ENCODE peak calls at places on chromosomes 4 and X, in four cellular contexts. H, M, U and B are unnamed samples.

GRCh38 chrX:30577362-30577961 is at the start of gene TASL:
- DNase-seq in H (no peak), M (peak; percentile 94), U (no peak), B (peak; percentile 85)

GRCh38 chr4:146957252-146957651 is 11.6 kb upstream of the TTC29 start:
- DNase-seq in H (no peak), M (no peak), U (no peak), B (no peak)

GRCh38 chr4:40454816-40455215 is 119.7 kb downstream of the CHRNA9 start:
- DNase-seq in H (no peak), M (no peak), U (no peak), B (no peak)

GRCh38 chr4:53649357-53649756 is 58.1 kb upstream of the LNX1 start:
- DNase-seq in H (no peak), M (no peak), U (no peak), B (no peak)

GRCh38 chr4:87805971-87806370 is 6.6 kb downstream of the IBSP start:
- DNase-seq in H (no peak), M (no peak), U (no peak), B (no peak)

GRCh38 chr4:26858035-26858918 is 2.4 kb upstream of the STIM2 start:
- DNase-seq in H (no peak), M (no peak), U (no peak), B (no peak)

GRCh38 chrX:38768079-38768478 is 33.2 kb upstream of the MID1IP1 start:
- DNase-seq in H (no peak), M (no peak), U (no peak), B (no peak)

GRCh38 chrX:107449490-107450175 is at the start of gene FRMPD3:
- DNase-seq in H (no peak), M (no peak), U (no peak), B (no peak)

GRCh38 chr4:140305053-140305452 is 68.4 kb upstream of the SCOC start:
- DNase-seq in H (no peak), M (no peak), U (no peak), B (no peak)

GRCh38 chr4:8344387-8344786 is 74.8 kb downstream of the HTRA3 start:
- DNase-seq in H (no peak), M (no peak), U (no peak), B (no peak)

GRCh38 chrX:3526084-3526483 is 179.6 kb upstream of the MXRA5 start:
- DNase-seq in H (no peak), M (no peak), U (no peak), B (no peak)

GRCh38 chrX:25523574-25523973 is 507.8 kb upstream of the ARX start:
- DNase-seq in H (no peak), M (no peak), U (no peak), B (peak; percentile 21)

GRCh38 chr4:88893961-88894360 is 163.0 kb downstream of the FAM13A start:
- DNase-seq in H (no peak), M (no peak), U (no peak), B (no peak)

GRCh38 chr4:125389713-125390112 is 75.0 kb downstream of the FAT4 start:
- DNase-seq in H (no peak), M (no peak), U (no peak), B (no peak)

GRCh38 chrX:44669626-44670025 is 127.0 kb upstream of the FUNDC1 start:
- DNase-seq in H (no peak), M (no peak), U (no peak), B (no peak)

GRCh38 chr4:20311863-20312262 is 60.2 kb downstream of the SLIT2 start:
- DNase-seq in H (no peak), M (no peak), U (no peak), B (no peak)

GRCh38 chr4:81032805-81033684 is 2.5 kb downstream of the BMP3 start:
- DNase-seq in H (no peak), M (no peak), U (no peak), B (no peak)

GRCh38 chr4:30396772-30397475 is 323.2 kb upstream of the PCDH7 start:
- DNase-seq in H (no peak), M (no peak), U (no peak), B (no peak)

GRCh38 chrX:357693-358471 is 28.8 kb downstream of the PPP2R3B start:
- DNase-seq in H (no peak), M (no peak), U (no peak), B (no peak)

GRCh38 chr4:5203925-5204324 is 152.6 kb downstream of the STK32B start:
- DNase-seq in H (no peak), M (no peak), U (no peak), B (no peak)

GRCh38 chr4:5204781-5205180 is 153.5 kb downstream of the STK32B start:
- DNase-seq in H (no peak), M (no peak), U (no peak), B (no peak)

GRCh38 chr4:5205981-5206380 is 154.7 kb downstream of the STK32B start:
- DNase-seq in H (no peak), M (no peak), U (no peak), B (no peak)

GRCh38 chr4:5203309-5203708 is 152.0 kb downstream of the STK32B start:
- DNase-seq in H (no peak), M (no peak), U (no peak), B (no peak)

DNA sequence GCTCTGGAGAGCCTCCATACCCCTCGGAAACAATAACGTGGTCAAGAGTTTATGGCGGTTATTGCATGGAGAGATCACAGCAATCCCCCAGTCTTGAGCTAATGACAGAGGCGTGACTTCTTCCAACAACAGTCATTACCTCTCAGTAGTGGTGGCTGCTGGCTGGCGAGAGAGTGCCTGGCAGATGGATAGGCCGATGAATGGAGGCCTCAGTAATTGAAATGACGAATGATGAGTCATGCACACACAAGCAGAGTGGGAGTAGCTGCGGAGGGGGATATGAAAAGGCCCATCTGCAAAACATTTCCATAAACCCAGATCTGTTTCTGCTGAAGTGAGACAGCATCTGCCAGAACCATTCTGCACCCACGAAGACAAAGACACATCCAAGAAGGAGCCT is 155.1 kb downstream of the STK32B start:
- DNase-seq in H (no peak), M (no peak), U (no peak), B (no peak)
- TF ChIP-seq POLR2AphosphoS5 in H (no peak), M (no peak), U (no peak), B (no peak)

GRCh38 chrX:78024349-78025108 is 55.1 kb upstream of the PGAM4 start:
- DNase-seq in H (peak; percentile 18), M (no peak), U (peak; percentile 38), B (peak; percentile 39)
- TF ChIP-seq SPI1 in H (no peak), M (no peak), U (no peak), B (no peak)

DNA sequence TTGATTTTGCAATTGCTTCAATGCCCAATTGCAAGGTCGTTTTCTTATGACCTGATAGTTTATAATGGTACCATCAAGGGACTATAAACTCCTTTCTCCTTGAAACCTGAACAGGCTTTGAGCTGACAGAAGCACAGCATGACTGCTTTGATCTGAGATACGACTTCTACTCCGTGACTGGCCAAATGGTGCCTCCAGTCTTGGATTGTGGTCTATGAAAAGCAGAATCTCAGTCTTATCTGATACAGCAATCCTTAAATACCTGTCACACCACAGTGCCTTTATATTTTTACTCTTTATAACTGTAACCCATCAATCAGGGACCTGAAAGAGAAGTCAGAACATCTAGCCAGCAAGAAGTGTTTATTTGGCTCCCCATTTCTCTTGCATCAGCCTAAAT is 93.1 kb downstream of the DOCK11 start:
- DNase-seq in H (no peak), M (no peak), U (no peak), B (no peak)
- TF ChIP-seq POLR2AphosphoS5 in H (no peak), M (no peak), U (no peak), B (no peak)

GRCh38 chr4:185566972-185567749 is 31.9 kb upstream of the PDLIM3 start:
- DNase-seq in H (no peak), M (no peak), U (no peak), B (no peak)
- TF ChIP-seq SPI1 in H (no peak), M (no peak), U (no peak), B (no peak)

GRCh38 chr4:78645853-78646757 is 94.5 kb downstream of the ANXA3 start:
- DNase-seq in H (no peak), M (no peak), U (peak; percentile 22), B (no peak)
- TF ChIP-seq POLR2AphosphoS5 in H (no peak), M (no peak), U (no peak), B (no peak)

DNA sequence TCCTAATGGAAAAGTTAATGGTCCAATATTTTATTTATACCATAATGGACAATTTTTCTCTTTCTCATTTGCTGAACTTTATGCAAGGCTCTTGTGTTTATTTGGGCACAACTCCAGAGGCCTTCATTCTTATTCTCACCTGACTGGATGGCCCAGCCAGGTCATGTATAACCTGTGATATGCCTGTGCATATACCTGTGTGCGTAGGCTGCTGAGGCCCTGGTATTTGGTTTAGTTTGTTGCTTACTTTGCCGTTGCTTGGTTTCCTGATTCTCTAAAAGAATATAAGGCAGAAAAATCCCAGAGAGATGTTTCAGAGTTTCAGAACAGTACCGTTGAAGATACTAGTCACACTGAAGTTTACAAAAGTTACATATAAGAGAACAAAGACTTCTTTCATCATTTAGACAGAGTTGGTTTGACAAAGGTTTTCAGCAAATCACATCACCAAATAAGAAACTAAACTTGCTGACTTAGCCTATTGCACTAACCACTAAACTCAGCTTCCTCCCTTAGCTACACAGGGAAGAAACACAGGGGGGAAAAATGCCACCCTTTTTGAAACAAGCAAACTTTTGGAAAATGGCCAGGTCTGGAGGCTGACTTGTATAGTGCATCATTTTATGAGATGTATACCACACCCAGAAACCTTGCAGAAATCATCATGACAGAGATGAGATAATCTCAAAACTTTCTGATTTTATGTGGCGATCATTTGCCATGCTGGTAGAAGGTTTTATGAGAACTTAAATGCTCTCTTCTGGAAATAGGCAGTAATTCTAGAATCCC is 248.5 kb downstream of the GRIA3 start:
- DNase-seq in H (no peak), M (no peak), U (no peak), B (no peak)
- TF ChIP-seq SPI1 in H (no peak), M (no peak), U (no peak), B (no peak)

GRCh38 chr4:78938868-78939666 is at the start of gene PAQR3:
- DNase-seq in H (peak; percentile 78), M (peak; percentile 21), U (peak; percentile 94), B (peak; percentile 48)
- TF ChIP-seq POLR2AphosphoS5 in H (no peak), M (peak; percentile 63), U (peak; percentile 65), B (peak; percentile 40)

GRCh38 chr4:104860227-104861123 is 286.2 kb upstream of the TET2 start:
- DNase-seq in H (peak; percentile 22), M (peak; percentile 72), U (peak; percentile 25), B (peak; percentile 7)
- TF ChIP-seq SPI1 in H (no peak), M (no peak), U (no peak), B (no peak)